ENCODE peak calls at places on chromosome 21, in seven cellular contexts. R is fibroblast of the aortic adventitia, Y is fibroblast of villous mesenchyme, V is GM06990, S is psoas muscle, I is epithelial cell of esophagus, H is left ventricle myocardium inferior. N is an unnamed sample.

GRCh38 chr21:34054259-34054658 is 19.1 kb upstream of the MRPS6 start:
- DNase-seq in H (no peak), R (no peak), Y (no peak), S (no peak), I (no peak), V (no peak), N (no peak)

GRCh38 chr21:33157303-33157702 is 72.4 kb upstream of the IFNAR2 start:
- DNase-seq in Y (no peak), S (no peak), R (peak; percentile 1), V (no peak), H (no peak), I (peak; percentile 8), N (no peak)

GRCh38 chr21:36989699-36990507 is 16.6 kb upstream of the RIPPLY3 start:
- DNase-seq in S (peak; percentile 98), R (peak; percentile 91), V (peak; percentile 95), I (peak; percentile 90), H (peak; percentile 96), Y (peak; percentile 92), N (peak; percentile 88)

GRCh38 chr21:15894596-15894995 is 164.8 kb downstream of the USP25 start:
- DNase-seq in I (no peak), Y (peak; percentile 38), S (no peak), H (no peak), R (peak; percentile 65), V (no peak), N (no peak)

GRCh38 chr21:28099296-28099695 is 893.4 kb downstream of the LTN1 start:
- DNase-seq in Y (peak; percentile 33), R (peak; percentile 93), S (peak; percentile 73), V (no peak), I (no peak), H (peak; percentile 53), N (no peak)

GRCh38 chr21:27129215-27129614 is 162.3 kb upstream of the ADAMTS5 start:
- DNase-seq in I (no peak), H (no peak), S (no peak), V (no peak), Y (no peak), R (peak; percentile 7), N (no peak)

GRCh38 chr21:15682182-15682895 is 47.4 kb upstream of the USP25 start:
- DNase-seq in H (no peak), S (no peak), R (peak; percentile 64), V (no peak), Y (peak; percentile 64), I (peak; percentile 73), N (peak; percentile 73)

GRCh38 chr21:44316277-44316900 is 16.5 kb downstream of the PFKL start:
- DNase-seq in R (no peak), V (no peak), Y (no peak), I (no peak), H (no peak), S (no peak), N (no peak)

GRCh38 chr21:33109574-33110339 is 39.8 kb downstream of the OLIG1 start:
- DNase-seq in R (no peak), I (peak; percentile 6), S (no peak), Y (no peak), H (no peak), V (no peak), N (no peak)

GRCh38 chr21:44301093-44301492 is 1.2 kb downstream of the PFKL start:
- DNase-seq in Y (no peak), H (no peak), V (no peak), S (no peak), R (no peak), I (no peak), N (no peak)

GRCh38 chr21:29092102-29092959 is 18.9 kb upstream of the CCT8 start:
- DNase-seq in H (no peak), V (no peak), I (no peak), Y (peak; percentile 77), S (no peak), R (peak; percentile 68), N (peak; percentile 34)

GRCh38 chr21:39197448-39197847 is 14.2 kb upstream of the PSMG1 start:
- DNase-seq in R (no peak), H (no peak), I (peak; percentile 49), Y (no peak), S (no peak), V (no peak), N (peak; percentile 36)

GRCh38 chr21:25881524-25882376 is 147.0 kb downstream of the GABPA start:
- DNase-seq in Y (peak; percentile 62), V (peak; percentile 6), R (peak; percentile 73), S (peak; percentile 82), I (peak; percentile 62), H (peak; percentile 53), N (peak; percentile 67)

GRCh38 chr21:23936991-23937390 is 1670.3 kb downstream of the MRPL39 start:
- DNase-seq in S (no peak), R (no peak), I (no peak), V (no peak), H (no peak), Y (no peak), N (no peak)

GRCh38 chr21:33428669-33429068 is 25.5 kb downstream of the IFNGR2 start:
- DNase-seq in S (no peak), V (no peak), R (peak; percentile 13), Y (no peak), I (peak; percentile 98), H (no peak), N (peak; percentile 99)

GRCh38 chr21:31609081-31609480 is 50.4 kb upstream of the SOD1 start:
- DNase-seq in V (no peak), I (no peak), Y (no peak), R (no peak), S (no peak), H (no peak), N (no peak)

GRCh38 chr21:28160378-28160777 is 832.3 kb downstream of the LTN1 start:
- DNase-seq in Y (peak; percentile 95), I (peak; percentile 5), V (no peak), H (no peak), R (peak; percentile 68), S (peak; percentile 57), N (no peak)

GRCh38 chr21:25625036-25625435 is 14.0 kb upstream of the JAM2 start:
- DNase-seq in V (no peak), R (no peak), S (no peak), Y (peak; percentile 70), I (no peak), H (no peak), N (no peak)

GRCh38 chr21:14273736-14274538 is 58.0 kb downstream of the RBM11 start:
- DNase-seq in R (no peak), S (peak; percentile 70), Y (no peak), H (peak; percentile 65), I (peak; percentile 30), V (no peak), N (no peak)

GRCh38 chr21:26845066-26845749 is at the start of gene ADAMTS1:
- DNase-seq in R (peak; percentile 96), Y (peak; percentile 94), V (no peak), S (peak; percentile 97), H (peak; percentile 92), I (peak; percentile 66), N (peak; percentile 59)

DNA sequence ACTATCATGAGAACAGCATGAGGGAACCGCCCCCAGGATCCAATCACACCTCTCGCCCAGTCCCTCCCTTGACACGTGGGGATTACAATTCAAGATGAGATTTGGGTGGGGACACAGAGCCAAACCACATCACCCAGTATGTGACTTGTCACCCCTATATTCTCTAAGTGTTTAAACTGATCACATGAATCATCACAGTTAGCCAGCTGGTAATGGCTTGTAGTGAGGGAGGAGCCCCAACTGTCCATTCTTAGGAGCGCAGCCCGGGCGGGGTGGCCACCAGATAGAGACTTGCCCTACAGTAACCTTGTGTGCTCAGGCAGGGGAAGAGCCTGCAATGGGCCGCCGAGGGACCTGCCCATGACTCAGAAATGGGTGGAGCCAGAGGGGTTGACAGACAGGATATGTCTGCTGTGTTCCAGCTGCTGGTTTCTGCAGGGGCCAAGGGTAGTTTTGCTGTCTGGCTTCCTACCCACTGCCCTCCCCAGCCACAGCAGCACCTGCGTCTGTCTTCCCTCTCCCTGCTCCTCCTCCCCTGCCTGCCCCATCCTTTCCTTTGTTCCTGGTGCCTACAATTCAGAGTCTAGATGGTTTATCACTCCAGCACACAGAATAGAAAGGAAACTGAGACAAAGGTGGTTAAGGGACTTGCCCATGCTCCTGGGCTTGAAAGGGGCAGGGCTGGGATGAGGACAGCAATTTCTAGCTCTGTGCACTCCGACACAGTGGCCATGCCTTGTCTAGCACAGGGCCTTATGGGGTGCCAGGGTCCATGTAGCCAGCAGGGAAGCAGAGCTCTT is 9.2 kb downstream of the ABCG1 start:
- DNase-seq in R (peak; percentile 84), S (peak; percentile 97), H (peak; percentile 91), V (peak; percentile 84), I (peak; percentile 95), Y (peak; percentile 91), N (peak; percentile 96)
- TF ChIP-seq CTCF in R (no peak), S (no peak), H (no peak), V (no peak), I (no peak), Y (no peak), N (no peak)

DNA sequence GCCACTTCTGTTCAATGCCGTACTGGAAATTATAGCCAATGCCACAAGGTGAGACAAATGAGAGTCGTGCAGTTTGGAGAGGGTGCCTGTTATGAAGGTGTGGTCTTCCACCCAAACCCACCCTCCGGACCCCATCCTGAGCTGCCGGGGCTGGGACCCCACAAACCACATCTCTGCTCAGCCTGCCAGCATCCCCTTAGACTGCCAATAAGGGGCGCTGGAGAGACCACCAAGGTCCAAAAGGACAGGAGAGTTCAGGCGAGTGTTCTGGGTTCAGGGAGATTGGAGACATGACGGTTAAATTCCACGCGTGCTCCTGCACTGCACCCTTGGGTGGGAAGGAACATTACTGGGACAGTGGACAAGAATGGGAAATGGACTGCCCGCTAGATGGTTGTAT is 48.7 kb upstream of the COL18A1 start:
- DNase-seq in S (peak; percentile 38), Y (no peak), R (no peak), V (no peak), I (no peak), H (no peak), N (no peak)
- TF ChIP-seq CTCF in S (no peak), Y (peak; percentile 22), R (no peak), V (no peak), I (no peak), H (no peak), N (no peak)

DNA sequence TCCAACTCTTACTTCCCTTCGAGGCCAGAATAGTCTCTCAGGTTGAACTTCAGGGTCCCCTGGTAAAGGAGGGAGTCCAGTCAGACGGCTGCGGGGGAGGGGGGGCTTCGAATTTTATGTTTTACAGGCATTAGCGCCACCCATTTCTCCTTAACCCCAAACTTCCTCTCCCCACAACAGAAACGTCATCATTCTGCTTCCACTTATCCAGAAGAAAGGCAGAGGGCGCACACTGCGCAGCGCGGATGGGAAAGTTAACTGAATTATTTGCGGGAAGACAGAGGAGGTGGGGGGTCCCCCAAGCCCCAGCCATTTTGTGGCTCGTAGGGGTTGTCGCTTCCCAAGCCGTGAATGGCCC is 529 bp upstream of the PRMT2 start:
- DNase-seq in I (peak; percentile 74), R (peak; percentile 91), H (no peak), S (no peak), V (no peak), Y (peak; percentile 91), N (peak; percentile 66)
- TF ChIP-seq CTCF in I (peak; percentile 26), R (peak; percentile 23), H (peak; percentile 42), S (peak; percentile 20), V (no peak), Y (peak; percentile 9), N (no peak)

DNA sequence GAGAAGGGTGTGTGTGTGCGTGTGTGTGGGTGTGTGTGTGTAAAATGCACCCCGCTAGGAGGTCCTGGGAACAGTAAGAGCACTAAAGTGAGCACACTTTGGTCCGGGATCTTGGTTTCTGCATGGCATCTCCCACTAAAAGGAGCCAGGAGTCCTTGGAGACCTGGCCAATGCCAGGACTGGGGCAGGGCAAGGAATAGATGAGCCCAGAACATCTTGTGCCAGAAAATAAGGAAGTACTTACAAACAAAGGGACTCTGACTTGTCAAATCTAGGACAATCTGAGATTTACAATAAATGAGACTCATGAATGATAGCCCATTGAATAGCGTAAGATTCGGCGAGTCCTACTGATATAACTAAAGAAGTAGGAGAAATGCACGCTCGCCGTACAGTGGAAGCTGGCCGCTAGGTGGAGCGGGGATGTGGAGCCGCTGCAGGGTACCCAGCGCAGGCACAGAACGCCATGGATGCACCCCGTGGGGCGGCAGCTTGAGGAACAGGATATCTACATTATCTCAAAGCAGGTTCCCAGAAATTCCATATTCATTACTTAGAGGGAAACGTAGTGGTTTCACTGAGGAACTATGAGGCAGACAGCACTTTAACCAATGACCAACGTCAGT is 7.1 kb downstream of the SLC37A1 start:
- DNase-seq in R (no peak), I (no peak), Y (no peak), H (no peak), V (no peak), S (no peak), N (no peak)
- TF ChIP-seq CTCF in R (peak; percentile 31), I (peak; percentile 12), Y (peak; percentile 5), H (peak; percentile 36), V (no peak), S (no peak), N (no peak)